ENCODE peak calls at places on chromosome 10, in four cellular contexts. A is stomach, V is DND-41, E is endodermal cell. X is an unnamed sample.

GRCh38 chr10:77289027-77289501 is 348.5 kb downstream of the KCNMA1 start:
- DNase-seq in E (peak; percentile 77), V (no peak), A (no peak), X (no peak)

GRCh38 chr10:53434413-53434812 is 661.8 kb upstream of the MBL2 start:
- DNase-seq in V (no peak), A (no peak), E (no peak), X (no peak)

GRCh38 chr10:6339891-6340290 is 137.2 kb downstream of the PFKFB3 start:
- DNase-seq in A (no peak), E (no peak), V (no peak), X (no peak)

GRCh38 chr10:36366843-36367242 is 724.7 kb upstream of the FZD8 start:
- DNase-seq in E (no peak), A (no peak), V (no peak), X (no peak)

GRCh38 chr10:31074357-31075065 is 42.8 kb upstream of the ZNF438 start:
- DNase-seq in A (no peak), V (no peak), E (no peak), X (no peak)

GRCh38 chr10:129417882-129418281 is 49.2 kb upstream of the MGMT start:
- DNase-seq in V (no peak), E (no peak), A (no peak), X (no peak)

GRCh38 chr10:36342781-36343180 is 700.7 kb upstream of the FZD8 start:
- DNase-seq in V (no peak), A (no peak), E (no peak), X (no peak)

GRCh38 chr10:51007781-51008180 is 66.5 kb upstream of the PRKG1 start:
- DNase-seq in A (no peak), V (no peak), E (no peak), X (no peak)

GRCh38 chr10:109852004-109852717 is 71.2 kb downstream of the XPNPEP1 start:
- DNase-seq in V (peak; percentile 75), A (peak; percentile 79), E (peak; percentile 95), X (peak; percentile 65)

GRCh38 chr10:74056081-74056818 is 58.3 kb downstream of the VCL start:
- DNase-seq in A (no peak), E (no peak), V (no peak), X (no peak)

GRCh38 chr10:12341526-12341925 is 7.8 kb upstream of the CAMK1D start:
- DNase-seq in A (no peak), E (no peak), V (no peak), X (no peak)

GRCh38 chr10:59750155-59750945 is 2.9 kb downstream of the MRLN start:
- DNase-seq in V (no peak), A (no peak), E (no peak), X (no peak)

GRCh38 chr10:110758128-110758527 is 113.6 kb upstream of the PDCD4 start:
- DNase-seq in V (no peak), A (no peak), E (no peak), X (no peak)

GRCh38 chr10:95247200-95247880 is 43.5 kb downstream of the PDLIM1 start:
- DNase-seq in E (no peak), A (no peak), V (no peak), X (no peak)

GRCh38 chr10:77618117-77618516 is 19.5 kb downstream of the KCNMA1 start:
- DNase-seq in A (no peak), V (no peak), E (no peak), X (no peak)

GRCh38 chr10:82925547-82925946 is 1050.6 kb downstream of the NRG3 start:
- DNase-seq in A (no peak), E (no peak), V (no peak), X (no peak)

GRCh38 chr10:7412482-7413251 is 1.8 kb upstream of the SFMBT2 start:
- DNase-seq in E (peak; percentile 89), V (no peak), A (no peak), X (peak; percentile 19)

GRCh38 chr10:24993237-24993958 is 22.6 kb downstream of the ENKUR start:
- DNase-seq in A (no peak), V (no peak), E (no peak), X (no peak)

GRCh38 chr10:96122824-96123223 is 7.3 kb upstream of the ZNF518A start:
- DNase-seq in A (no peak), V (no peak), E (no peak), X (no peak)

GRCh38 chr10:27525819-27526218 is 21.7 kb downstream of the RAB18 start:
- DNase-seq in E (no peak), V (no peak), A (no peak), X (no peak)

GRCh38 chr10:52314007-52314821 is at the start of gene DKK1:
- DNase-seq in A (peak; percentile 67), E (peak; percentile 96), V (no peak), X (no peak)

GRCh38 chr10:31678139-31678536 is 250.5 kb downstream of the ARHGAP12 start:
- DNase-seq in A (no peak), E (no peak), V (no peak), X (no peak)

GRCh38 chr10:132289439-132289838 is 18.3 kb downstream of the STK32C start:
- DNase-seq in V (peak; percentile 9), E (no peak), A (no peak), X (no peak)

GRCh38 chr10:25047902-25048301 is 31.5 kb downstream of the THNSL1 start:
- DNase-seq in V (no peak), E (no peak), A (no peak), X (no peak)

GRCh38 chr10:71232089-71232998 is 20.0 kb downstream of the UNC5B start:
- DNase-seq in A (peak; percentile 91), V (no peak), E (no peak), X (no peak)

GRCh38 chr10:56632537-56632936 is 271.5 kb upstream of the ZWINT start:
- DNase-seq in V (no peak), A (no peak), E (no peak), X (no peak)

GRCh38 chr10:131453772-131454634 is 142.5 kb upstream of the TCERG1L start:
- DNase-seq in A (peak; percentile 66), E (peak; percentile 98), V (peak; percentile 63), X (peak; percentile 31)

GRCh38 chr10:16626697-16627096 is 105.0 kb upstream of the C1QL3 start:
- DNase-seq in V (no peak), E (peak; percentile 59), A (no peak), X (no peak)

GRCh38 chr10:29517352-29517923 is 117.3 kb downstream of the SVIL start:
- DNase-seq in V (peak; percentile 27), E (peak; percentile 93), A (no peak), X (no peak)

GRCh38 chr10:11286261-11286989 is 268.8 kb downstream of the CELF2 start:
- DNase-seq in E (no peak), A (no peak), V (no peak), X (no peak)

GRCh38 chr10:107409517-107409916 is 245.0 kb upstream of the SORCS1 start:
- DNase-seq in E (peak; percentile 50), V (no peak), A (no peak), X (no peak)

GRCh38 chr10:6543431-6544005 is 36.6 kb downstream of the PRKCQ start:
- DNase-seq in E (peak; percentile 49), V (peak; percentile 67), A (no peak), X (peak; percentile 73)

GRCh38 chr10:64976150-64976549 is 1454.9 kb downstream of the REEP3 start:
- DNase-seq in E (no peak), V (no peak), A (no peak), X (no peak)

GRCh38 chr10:30885423-30885822 is 146.2 kb downstream of the ZNF438 start:
- DNase-seq in A (no peak), V (no peak), E (no peak), X (no peak)

GRCh38 chr10:62610649-62611229 is 193.8 kb upstream of the ADO start:
- DNase-seq in V (peak; percentile 68), A (peak; percentile 54), E (peak; percentile 94), X (peak; percentile 74)

GRCh38 chr10:49115796-49116508 is 630 bp upstream of the VSTM4 start:
- DNase-seq in A (no peak), E (no peak), V (peak; percentile 24), X (no peak)

GRCh38 chr10:110600487-110601101 is 33.1 kb downstream of the SMC3 start:
- DNase-seq in V (peak; percentile 43), E (peak; percentile 74), A (no peak), X (no peak)

GRCh38 chr10:44966816-44967509 is 7.4 kb downstream of the RASSF4 start:
- DNase-seq in E (no peak), V (no peak), A (no peak), X (no peak)
- H3K4me1 ChIP-seq in E (peaks cover 9% of the 10 kb centered on the region), V (peaks cover 30% of the 10 kb centered on the region), A (peaks cover 36% of the 10 kb centered on the region), X (peaks cover 13% of the 10 kb centered on the region)

GRCh38 chr10:32980242-32980557 is 22.2 kb upstream of the ITGB1 start:
- DNase-seq in E (no peak), A (no peak), V (no peak), X (no peak)

GRCh38 chr10:32980558-32981468 is 22.8 kb upstream of the ITGB1 start:
- DNase-seq in A (peak; percentile 86), E (peak; percentile 93), V (peak; percentile 86), X (peak; percentile 65)

GRCh38 chr10:32982911-32983310 is 24.9 kb upstream of the ITGB1 start:
- DNase-seq in E (no peak), V (no peak), A (no peak), X (no peak)

GRCh38 chr10:32982293-32982709 is 24.3 kb upstream of the ITGB1 start:
- DNase-seq in A (no peak), E (no peak), V (no peak), X (no peak)

GRCh38 chr10:32981760-32982159 is 23.7 kb upstream of the ITGB1 start:
- DNase-seq in E (no peak), V (peak; percentile 13), A (peak; percentile 50), X (no peak)
- H3K4me1 ChIP-seq in E (peaks cover 10% of the 10 kb centered on the region), V (peaks cover 28% of the 10 kb centered on the region), A (peaks cover 21% of the 10 kb centered on the region), X (peaks cover 11% of the 10 kb centered on the region)

GRCh38 chr10:125026036-125026931 is 84.4 kb downstream of the ZRANB1 start:
- DNase-seq in V (no peak), E (no peak), A (no peak), X (no peak)

GRCh38 chr10:125023269-125023668 is 81.3 kb downstream of the ZRANB1 start:
- DNase-seq in V (no peak), E (no peak), A (peak; percentile 54), X (no peak)

GRCh38 chr10:125023862-125024495 is 82.1 kb downstream of the ZRANB1 start:
- DNase-seq in A (peak; percentile 66), E (no peak), V (no peak), X (no peak)

GRCh38 chr10:125025341-125025740 is 83.4 kb downstream of the ZRANB1 start:
- DNase-seq in A (no peak), V (no peak), E (no peak), X (no peak)

DNA sequence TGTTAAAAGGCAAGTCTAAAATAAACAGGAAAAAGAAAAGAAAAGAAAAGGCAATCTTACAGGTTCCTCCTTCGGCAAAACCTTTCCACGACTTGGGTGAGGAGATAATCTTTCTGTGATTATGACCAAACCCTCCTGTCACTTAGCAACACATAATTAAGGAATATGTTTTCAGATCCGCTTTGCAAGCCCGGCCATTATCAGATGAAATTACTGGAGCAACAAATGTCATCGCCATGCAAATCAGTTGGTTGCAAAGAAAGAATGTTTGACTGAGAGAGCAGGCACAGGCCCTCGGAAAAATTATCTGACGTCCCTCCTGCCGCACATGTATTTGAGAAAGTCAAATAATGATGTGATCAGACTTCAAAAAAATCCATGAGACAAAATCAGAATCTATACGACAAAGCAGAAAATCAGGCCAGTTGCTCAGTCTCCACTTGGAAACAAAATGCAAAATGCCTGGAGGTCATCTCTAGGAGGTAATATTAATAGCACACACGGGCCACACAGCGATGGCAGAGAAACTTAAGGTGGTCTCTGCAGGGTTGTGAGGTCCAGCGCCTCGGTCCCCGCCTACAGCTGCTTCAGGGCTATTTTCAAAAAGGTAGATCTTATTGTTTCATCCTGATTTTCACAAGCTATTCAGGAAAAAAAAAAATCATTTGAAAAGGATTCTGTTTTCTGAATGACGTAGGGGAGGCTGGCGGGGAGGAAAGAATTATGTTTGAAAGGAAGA is 82.7 kb downstream of the ZRANB1 start:
- DNase-seq in E (no peak), A (no peak), V (no peak), X (no peak)
- H3K4me1 ChIP-seq in E (peaks cover 11% of the 10 kb centered on the region), A (peaks cover 61% of the 10 kb centered on the region), V (no peaks in the 10 kb centered on the region), X (no peaks in the 10 kb centered on the region)

GRCh38 chr10:103451091-103451801 is 924 bp downstream of the CALHM2 start:
- DNase-seq in A (peak; percentile 35), E (no peak), V (peak; percentile 64), X (peak; percentile 42)
- H3K4me1 ChIP-seq in A (peaks cover 47% of the 10 kb centered on the region), E (no peaks in the 10 kb centered on the region), V (peaks cover 31% of the 10 kb centered on the region), X (peaks cover 18% of the 10 kb centered on the region)